ENCODE peak calls at places on chromosome 4, in six cellular contexts. C, S, U, X, B and T are unnamed samples.
A peak's percentile ranks its signal among the peaks of the same experiment; 100 is the strongest.

GRCh38 chr4:108171541-108172230 is 3.0 kb upstream of the LEF1 start:
- DNase-seq in U (no peak), S (no peak), X (no peak), B (peak; percentile 76), C (no peak), T (no peak)

GRCh38 chr4:4419896-4420295 is 33.0 kb downstream of the NSG1 start:
- DNase-seq in S (no peak), C (no peak), U (peak; percentile 9), X (no peak), B (no peak), T (no peak)

GRCh38 chr4:108834787-108835384 is 72.0 kb upstream of the ETNPPL start:
- DNase-seq in C (no peak), B (no peak), S (no peak), X (no peak), U (no peak), T (no peak)

GRCh38 chr4:5371415-5372190 is 320.3 kb downstream of the STK32B start:
- DNase-seq in X (no peak), S (no peak), B (no peak), C (no peak), U (no peak), T (no peak)

GRCh38 chr4:86706923-86707597 is 112.9 kb downstream of the PTPN13 start:
- DNase-seq in U (no peak), C (no peak), X (no peak), S (no peak), B (no peak), T (no peak)

GRCh38 chr4:14607001-14607400 is 395.3 kb upstream of the CPEB2 start:
- DNase-seq in B (no peak), U (no peak), S (no peak), C (no peak), X (no peak), T (no peak)

GRCh38 chr4:48129307-48130014 is 4.6 kb downstream of the TXK start:
- DNase-seq in U (no peak), X (peak; percentile 13), C (no peak), B (peak; percentile 78), S (no peak), T (no peak)

GRCh38 chr4:89708903-89709361 is 128.0 kb downstream of the SNCA start:
- DNase-seq in C (no peak), B (no peak), U (no peak), S (no peak), X (no peak), T (no peak)

GRCh38 chr4:137956256-137956655 is 285.9 kb downstream of the SLC7A11 start:
- DNase-seq in S (no peak), C (no peak), U (no peak), X (no peak), B (no peak), T (no peak)

GRCh38 chr4:76955187-76955586 is 5.6 kb downstream of the SEPTIN11 start:
- DNase-seq in S (no peak), X (no peak), B (no peak), U (no peak), C (no peak), T (no peak)

GRCh38 chr4:118801895-118802575 is 33.9 kb downstream of the SEC24D start:
- DNase-seq in C (no peak), U (no peak), X (no peak), B (no peak), S (no peak), T (no peak)

GRCh38 chr4:184286346-184286745 is 68.7 kb upstream of the ENPP6 start:
- DNase-seq in U (no peak), B (no peak), X (no peak), S (no peak), C (peak; percentile 64), T (no peak)

GRCh38 chr4:39541987-39542632 is 14.9 kb upstream of the UGDH start:
- DNase-seq in U (no peak), S (no peak), B (no peak), C (no peak), X (no peak), T (peak; percentile 62)

GRCh38 chr4:119715490-119716445 is 87.2 kb upstream of the PDE5A start:
- DNase-seq in X (no peak), S (no peak), B (no peak), C (no peak), U (no peak), T (no peak)

GRCh38 chr4:85595098-85595775 is 120.3 kb downstream of the ARHGAP24 start:
- DNase-seq in C (no peak), S (no peak), B (no peak), X (no peak), U (no peak), T (no peak)

GRCh38 chr4:153257151-153257620 is 52.9 kb downstream of the TRIM2 start:
- DNase-seq in C (no peak), X (no peak), B (no peak), S (no peak), U (no peak), T (no peak)

GRCh38 chr4:84319124-84319523 is 180.0 kb downstream of the NKX6-1 start:
- DNase-seq in X (no peak), U (no peak), B (no peak), S (no peak), C (no peak), T (peak; percentile 40)

GRCh38 chr4:145755802-145756201 is 75.9 kb downstream of the C4orf51 start:
- DNase-seq in U (no peak), S (no peak), C (peak; percentile 55), B (no peak), X (no peak), T (no peak)

GRCh38 chr4:163535657-163536056 is 41.2 kb downstream of the TMA16 start:
- DNase-seq in X (no peak), B (no peak), C (no peak), U (no peak), S (no peak), T (no peak)

GRCh38 chr4:21652508-21653108 is 296.0 kb downstream of the KCNIP4 start:
- DNase-seq in X (no peak), S (no peak), B (no peak), C (no peak), U (no peak), T (no peak)

GRCh38 chr4:104446431-104446925 is 48.2 kb downstream of the CXXC4 start:
- DNase-seq in U (no peak), B (no peak), C (no peak), X (no peak), S (no peak), T (no peak)

GRCh38 chr4:87848622-87849351 is 16.0 kb downstream of the MEPE start:
- DNase-seq in X (peak; percentile 15), B (no peak), U (peak; percentile 42), C (no peak), S (no peak), T (peak; percentile 36)

GRCh38 chr4:107035711-107036601 is at the start of gene DKK2:
- DNase-seq in B (peak; percentile 73), X (no peak), U (no peak), C (no peak), S (peak; percentile 78), T (no peak)

GRCh38 chr4:40856836-40857362 is 107.1 kb downstream of the NSUN7 start:
- DNase-seq in S (no peak), B (peak; percentile 94), X (peak; percentile 55), C (no peak), U (peak; percentile 65), T (peak; percentile 46)

GRCh38 chr4:27327421-27328181 is 467.0 kb downstream of the STIM2 start:
- DNase-seq in U (no peak), B (no peak), S (no peak), C (no peak), X (no peak), T (no peak)

GRCh38 chr4:52645315-52645714 is 13.8 kb downstream of the USP46 start:
- DNase-seq in C (no peak), X (no peak), S (no peak), B (no peak), U (no peak), T (no peak)

GRCh38 chr4:137541181-137541580 is 8.9 kb upstream of the PCDH18 start:
- DNase-seq in B (no peak), C (no peak), U (no peak), X (no peak), S (no peak), T (no peak)

GRCh38 chr4:168741281-168742173 is 244.7 kb downstream of the PALLD start:
- DNase-seq in U (no peak), X (no peak), S (no peak), C (no peak), B (no peak), T (no peak)
- TF ChIP-seq POLR2A in U (no peak), X (no peak), S (no peak), C (no peak), B (no peak), T (no peak)

DNA sequence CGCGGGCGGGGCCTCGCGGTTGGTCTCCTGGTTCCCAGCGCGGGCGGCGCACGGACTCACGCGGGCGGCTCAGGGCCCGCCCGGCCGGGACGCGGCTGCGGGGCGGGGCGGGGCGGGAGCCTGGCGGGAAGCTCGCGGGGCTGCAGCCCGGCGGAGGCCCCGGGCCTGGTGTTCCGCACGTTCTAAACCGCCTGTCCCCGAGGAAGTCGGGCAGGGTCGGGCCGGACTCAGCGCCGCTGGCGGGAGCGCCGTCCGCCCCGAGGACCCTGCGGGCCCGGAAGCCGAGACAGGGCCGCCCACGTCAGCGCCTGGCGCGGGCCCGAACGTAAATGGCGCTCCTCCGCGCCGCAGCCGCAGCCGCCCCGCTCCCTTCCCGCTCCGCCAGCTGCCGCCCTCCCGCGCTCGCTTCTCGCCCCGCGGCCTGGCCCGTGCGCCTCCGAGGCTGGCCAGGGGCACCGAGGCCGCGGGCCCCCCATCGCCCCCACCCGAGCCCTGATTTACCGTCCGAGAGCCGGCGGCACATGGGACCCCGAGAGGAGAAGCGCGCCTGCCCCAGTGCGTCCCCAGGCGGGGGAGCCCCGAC is 309 bp upstream of the CTBP1 start:
- DNase-seq in C (peak; percentile 93), U (peak; percentile 91), X (peak; percentile 65), B (peak; percentile 97), S (peak; percentile 84), T (peak; percentile 93)
- H3K4me1 ChIP-seq in C (peaks cover 68% of the 10 kb centered on the region), U (peaks cover 53% of the 10 kb centered on the region), X (peaks cover 16% of the 10 kb centered on the region), B (peaks cover 46% of the 10 kb centered on the region), S (peaks cover 50% of the 10 kb centered on the region), T (peaks cover 9% of the 10 kb centered on the region)

GRCh38 chr4:67460574-67460973 is 84.7 kb downstream of the CENPC start:
- DNase-seq in C (no peak), U (no peak), X (no peak), S (no peak), B (no peak), T (no peak)
- H3K4me3 ChIP-seq in C (no peak overlapping the region), U (no peak overlapping the region), X (no peak overlapping the region), S (no peak overlapping the region), B (no peak overlapping the region), T (no peak overlapping the region)

GRCh38 chr4:36322921-36323354 is 41.5 kb downstream of the DTHD1 start:
- DNase-seq in X (no peak), B (no peak), S (no peak), C (no peak), U (no peak), T (no peak)
- TF ChIP-seq POLR2A in X (no peak), B (no peak), S (no peak), C (no peak), U (no peak), T (no peak)

GRCh38 chr4:1243451-1244080 is 5.4 kb downstream of the CTBP1 start:
- DNase-seq in U (no peak), X (no peak), C (no peak), B (peak; percentile 75), S (peak; percentile 59), T (peak; percentile 17)
- H3K4me1 ChIP-seq in U (peaks cover 65% of the 10 kb centered on the region), X (peaks cover 12% of the 10 kb centered on the region), C (peaks cover 82% of the 10 kb centered on the region), B (peaks cover 55% of the 10 kb centered on the region), S (peaks cover 62% of the 10 kb centered on the region), T (peaks cover 51% of the 10 kb centered on the region)

GRCh38 chr4:30789219-30789671 is 69.1 kb downstream of the PCDH7 start:
- DNase-seq in X (no peak), B (no peak), S (no peak), C (no peak), U (no peak), T (no peak)
- H3K4me3 ChIP-seq in X (no peak overlapping the region), B (no peak overlapping the region), S (no peak overlapping the region), C (no peak overlapping the region), U (no peak overlapping the region), T (no peak overlapping the region)